ENCODE peak calls at places on chromosomes 11 and 22, in eight cellular contexts. One of them, this sample, is unnamed.
A peak's percentile ranks its signal among the peaks of the same experiment; 100 is the strongest.

GRCh38 chr11:32088117-32088941 is 2.5 kb upstream of the RCN1 start:
- DNase-seq in K562: peak; percentile 26
- DNase-seq in stromal cell of bone marrow: peak; percentile 86
- DNase-seq in EH: peak; percentile 90
- DNase-seq in kidney: peak; percentile 71
- DNase-seq in HT-29: peak; percentile 44
- DNase-seq in activated CD4-positive, CD25-positive, alpha-beta regulatory T cell: no peak
- DNase-seq in tibial nerve: peak; percentile 41
- DNase-seq in this sample: no peak

GRCh38 chr11:128208329-128209220 is 378.8 kb downstream of the ETS1 start:
- DNase-seq in K562: no peak
- DNase-seq in stromal cell of bone marrow: peak; percentile 82
- DNase-seq in EH: peak; percentile 93
- DNase-seq in kidney: no peak
- DNase-seq in HT-29: no peak
- DNase-seq in activated CD4-positive, CD25-positive, alpha-beta regulatory T cell: no peak
- DNase-seq in tibial nerve: peak; percentile 16
- DNase-seq in this sample: no peak

GRCh38 chr22:22968366-22968765 is 80.8 kb downstream of the IGLL5 start:
- DNase-seq in K562: no peak
- DNase-seq in stromal cell of bone marrow: no peak
- DNase-seq in EH: no peak
- DNase-seq in kidney: no peak
- DNase-seq in HT-29: no peak
- DNase-seq in activated CD4-positive, CD25-positive, alpha-beta regulatory T cell: no peak
- DNase-seq in tibial nerve: no peak
- DNase-seq in this sample: no peak

GRCh38 chr11:69654001-69654659 is 13.2 kb downstream of the CCND1 start:
- DNase-seq in K562: no peak
- DNase-seq in stromal cell of bone marrow: no peak
- DNase-seq in EH: no peak
- DNase-seq in kidney: peak; percentile 83
- DNase-seq in HT-29: peak; percentile 80
- DNase-seq in activated CD4-positive, CD25-positive, alpha-beta regulatory T cell: no peak
- DNase-seq in tibial nerve: no peak
- DNase-seq in this sample: no peak

GRCh38 chr11:64489831-64490441 is 101.1 kb upstream of the SLC22A12 start:
- DNase-seq in K562: peak; percentile 80
- DNase-seq in stromal cell of bone marrow: peak; percentile 4
- DNase-seq in EH: peak; percentile 66
- DNase-seq in kidney: peak; percentile 85
- DNase-seq in HT-29: peak; percentile 59
- DNase-seq in activated CD4-positive, CD25-positive, alpha-beta regulatory T cell: no peak
- DNase-seq in tibial nerve: no peak
- DNase-seq in this sample: peak; percentile 4

GRCh38 chr11:130133716-130134115 is 25.9 kb upstream of the ST14 start:
- DNase-seq in K562: no peak
- DNase-seq in stromal cell of bone marrow: no peak
- DNase-seq in EH: no peak
- DNase-seq in kidney: no peak
- DNase-seq in HT-29: no peak
- DNase-seq in activated CD4-positive, CD25-positive, alpha-beta regulatory T cell: no peak
- DNase-seq in tibial nerve: no peak
- DNase-seq in this sample: no peak

GRCh38 chr11:117506856-117507425 is 179.3 kb downstream of the CEP164 start:
- DNase-seq in K562: no peak
- DNase-seq in stromal cell of bone marrow: no peak
- DNase-seq in EH: no peak
- DNase-seq in kidney: no peak
- DNase-seq in HT-29: no peak
- DNase-seq in activated CD4-positive, CD25-positive, alpha-beta regulatory T cell: no peak
- DNase-seq in tibial nerve: no peak
- DNase-seq in this sample: no peak

GRCh38 chr11:117766576-117766975 is 30.4 kb downstream of the DSCAML1 start:
- DNase-seq in K562: no peak
- DNase-seq in stromal cell of bone marrow: no peak
- DNase-seq in EH: no peak
- DNase-seq in kidney: no peak
- DNase-seq in HT-29: no peak
- DNase-seq in activated CD4-positive, CD25-positive, alpha-beta regulatory T cell: no peak
- DNase-seq in tibial nerve: no peak
- DNase-seq in this sample: no peak

GRCh38 chr11:118142809-118143208 is 9.8 kb downstream of the SCN4B start:
- DNase-seq in K562: no peak
- DNase-seq in stromal cell of bone marrow: no peak
- DNase-seq in EH: peak; percentile 10
- DNase-seq in kidney: no peak
- DNase-seq in HT-29: no peak
- DNase-seq in activated CD4-positive, CD25-positive, alpha-beta regulatory T cell: no peak
- DNase-seq in tibial nerve: no peak
- DNase-seq in this sample: no peak

GRCh38 chr22:42983470-42983869 is 31.5 kb downstream of the PACSIN2 start:
- DNase-seq in K562: no peak
- DNase-seq in stromal cell of bone marrow: no peak
- DNase-seq in EH: no peak
- DNase-seq in kidney: no peak
- DNase-seq in HT-29: no peak
- DNase-seq in activated CD4-positive, CD25-positive, alpha-beta regulatory T cell: no peak
- DNase-seq in tibial nerve: no peak
- DNase-seq in this sample: no peak

GRCh38 chr11:16184588-16184987 is 171.8 kb downstream of the SOX6 start:
- DNase-seq in K562: no peak
- DNase-seq in stromal cell of bone marrow: peak; percentile 69
- DNase-seq in EH: peak; percentile 91
- DNase-seq in kidney: no peak
- DNase-seq in HT-29: peak; percentile 85
- DNase-seq in activated CD4-positive, CD25-positive, alpha-beta regulatory T cell: no peak
- DNase-seq in tibial nerve: no peak
- DNase-seq in this sample: no peak

GRCh38 chr22:19719055-19719482 is 4.3 kb upstream of the GP1BB start:
- DNase-seq in K562: peak; percentile 94
- DNase-seq in stromal cell of bone marrow: no peak
- DNase-seq in EH: peak; percentile 27
- DNase-seq in kidney: no peak
- DNase-seq in HT-29: no peak
- DNase-seq in activated CD4-positive, CD25-positive, alpha-beta regulatory T cell: no peak
- DNase-seq in tibial nerve: no peak
- DNase-seq in this sample: no peak

GRCh38 chr11:69921429-69922014 is 102.3 kb upstream of the FGF3 start:
- DNase-seq in K562: no peak
- DNase-seq in stromal cell of bone marrow: no peak
- DNase-seq in EH: no peak
- DNase-seq in kidney: peak; percentile 46
- DNase-seq in HT-29: no peak
- DNase-seq in activated CD4-positive, CD25-positive, alpha-beta regulatory T cell: no peak
- DNase-seq in tibial nerve: no peak
- DNase-seq in this sample: no peak

GRCh38 chr11:8252946-8253345 is 10.7 kb downstream of the LMO1 start:
- DNase-seq in K562: no peak
- DNase-seq in stromal cell of bone marrow: no peak
- DNase-seq in EH: no peak
- DNase-seq in kidney: peak; percentile 32
- DNase-seq in HT-29: no peak
- DNase-seq in activated CD4-positive, CD25-positive, alpha-beta regulatory T cell: no peak
- DNase-seq in tibial nerve: no peak
- DNase-seq in this sample: no peak

GRCh38 chr11:128323381-128323780 is 264.0 kb downstream of the ETS1 start:
- DNase-seq in K562: no peak
- DNase-seq in stromal cell of bone marrow: peak; percentile 32
- DNase-seq in EH: peak; percentile 53
- DNase-seq in kidney: no peak
- DNase-seq in HT-29: peak; percentile 33
- DNase-seq in activated CD4-positive, CD25-positive, alpha-beta regulatory T cell: no peak
- DNase-seq in tibial nerve: no peak
- DNase-seq in this sample: no peak

GRCh38 chr11:75275581-75275980 is 35.0 kb downstream of the TPBGL start:
- DNase-seq in K562: no peak
- DNase-seq in stromal cell of bone marrow: no peak
- DNase-seq in EH: no peak
- DNase-seq in kidney: peak; percentile 81
- DNase-seq in HT-29: no peak
- DNase-seq in activated CD4-positive, CD25-positive, alpha-beta regulatory T cell: peak; percentile 11
- DNase-seq in tibial nerve: no peak
- DNase-seq in this sample: peak; percentile 42

GRCh38 chr11:88522624-88523361 is 185.3 kb upstream of the CTSC start:
- DNase-seq in K562: no peak
- DNase-seq in stromal cell of bone marrow: no peak
- DNase-seq in EH: no peak
- DNase-seq in kidney: no peak
- DNase-seq in HT-29: no peak
- DNase-seq in activated CD4-positive, CD25-positive, alpha-beta regulatory T cell: no peak
- DNase-seq in tibial nerve: no peak
- DNase-seq in this sample: no peak

GRCh38 chr22:45227645-45228400 is 12.9 kb downstream of the KIAA0930 start:
- DNase-seq in K562: no peak
- DNase-seq in stromal cell of bone marrow: no peak
- DNase-seq in EH: no peak
- DNase-seq in kidney: no peak
- DNase-seq in HT-29: no peak
- DNase-seq in activated CD4-positive, CD25-positive, alpha-beta regulatory T cell: no peak
- DNase-seq in tibial nerve: no peak
- DNase-seq in this sample: no peak

GRCh38 chr22:24516301-24516737 is 21.2 kb downstream of the UPB1 start:
- DNase-seq in K562: no peak
- DNase-seq in stromal cell of bone marrow: peak; percentile 83
- DNase-seq in EH: peak; percentile 95
- DNase-seq in kidney: no peak
- DNase-seq in HT-29: no peak
- DNase-seq in activated CD4-positive, CD25-positive, alpha-beta regulatory T cell: no peak
- DNase-seq in tibial nerve: peak; percentile 62
- DNase-seq in this sample: no peak

GRCh38 chr11:47257518-47258316 is at the start of gene NR1H3:
- DNase-seq in K562: peak; percentile 86
- DNase-seq in stromal cell of bone marrow: peak; percentile 38
- DNase-seq in EH: peak; percentile 77
- DNase-seq in kidney: peak; percentile 94
- DNase-seq in HT-29: peak; percentile 93
- DNase-seq in activated CD4-positive, CD25-positive, alpha-beta regulatory T cell: no peak
- DNase-seq in tibial nerve: peak; percentile 78
- DNase-seq in this sample: no peak

GRCh38 chr11:75245356-75246005 is 4.9 kb downstream of the TPBGL start:
- DNase-seq in K562: peak; percentile 38
- DNase-seq in stromal cell of bone marrow: no peak
- DNase-seq in EH: no peak
- DNase-seq in kidney: peak; percentile 11
- DNase-seq in HT-29: no peak
- DNase-seq in activated CD4-positive, CD25-positive, alpha-beta regulatory T cell: no peak
- DNase-seq in tibial nerve: no peak
- DNase-seq in this sample: no peak

GRCh38 chr11:63920870-63921417 is 4.0 kb upstream of the RCOR2 start:
- DNase-seq in K562: peak; percentile 74
- DNase-seq in stromal cell of bone marrow: no peak
- DNase-seq in EH: no peak
- DNase-seq in kidney: no peak
- DNase-seq in HT-29: no peak
- DNase-seq in activated CD4-positive, CD25-positive, alpha-beta regulatory T cell: no peak
- DNase-seq in tibial nerve: no peak
- DNase-seq in this sample: no peak

GRCh38 chr11:94281321-94281720 is 23.1 kb upstream of the IZUMO1R start:
- DNase-seq in K562: no peak
- DNase-seq in stromal cell of bone marrow: no peak
- DNase-seq in EH: no peak
- DNase-seq in kidney: no peak
- DNase-seq in HT-29: no peak
- DNase-seq in activated CD4-positive, CD25-positive, alpha-beta regulatory T cell: no peak
- DNase-seq in tibial nerve: no peak
- DNase-seq in this sample: no peak

GRCh38 chr22:31347251-31348008 is 1.3 kb upstream of the PATZ1 start:
- DNase-seq in K562: no peak
- DNase-seq in stromal cell of bone marrow: peak; percentile 42
- DNase-seq in EH: peak; percentile 74
- DNase-seq in kidney: peak; percentile 89
- DNase-seq in HT-29: peak; percentile 61
- DNase-seq in activated CD4-positive, CD25-positive, alpha-beta regulatory T cell: peak; percentile 19
- DNase-seq in tibial nerve: peak; percentile 55
- DNase-seq in this sample: peak; percentile 44

GRCh38 chr11:62604460-62605130 is 2.9 kb upstream of the MTA2 start:
- DNase-seq in K562: no peak
- DNase-seq in stromal cell of bone marrow: no peak
- DNase-seq in EH: no peak
- DNase-seq in kidney: no peak
- DNase-seq in HT-29: no peak
- DNase-seq in activated CD4-positive, CD25-positive, alpha-beta regulatory T cell: no peak
- DNase-seq in tibial nerve: no peak
- DNase-seq in this sample: no peak

This sample was measured in stimulated activated naive CD4-positive, alpha-beta T cell treated with Interleukin-2 at 50 U/mL for 16 hours.